ENCODE peak calls at places on chromosomes 4 and X, in five cellular contexts. O is hepatocyte; C is activated naive CD4-positive, alpha-beta T cell; L is epithelial cell of esophagus; R is stimulated activated CD4-positive, alpha-beta T cell treated with anti-CD3 and anti-CD28 coated beads, Interleukin-4, amount 100 ng/mL, for 48 hours. T is an unnamed sample.
A peak's percentile ranks its signal among the peaks of the same experiment; 100 is the strongest.

GRCh38 chr4:78645853-78646757 is 94.5 kb downstream of the ANXA3 start:
- DNase-seq in R (no peak), L (peak; percentile 97), C (no peak), O (peak; percentile 79), T (peak; percentile 98)

GRCh38 chrX:140492360-140492994 is 12.4 kb downstream of the SOX3 start:
- DNase-seq in O (no peak), R (no peak), C (no peak), L (no peak), T (no peak)

GRCh38 chr4:87060957-87061356 is 126.1 kb downstream of the AFF1 start:
- DNase-seq in R (no peak), O (no peak), L (peak; percentile 70), C (no peak), T (peak; percentile 94)

GRCh38 chrX:124895947-124896346 is 423.7 kb upstream of the TEX13C start:
- DNase-seq in C (no peak), L (no peak), O (no peak), R (no peak), T (no peak)

GRCh38 chr4:32136081-32136787 is 1416.1 kb downstream of the PCDH7 start:
- DNase-seq in O (no peak), C (no peak), R (no peak), L (peak; percentile 98), T (no peak)

GRCh38 chr4:122003335-122003734 is 51.5 kb upstream of the TRPC3 start:
- DNase-seq in R (peak; percentile 10), O (peak; percentile 59), C (no peak), L (peak; percentile 30), T (peak; percentile 27)

GRCh38 chr4:146654976-146655761 is 16.5 kb downstream of the POU4F2 start:
- DNase-seq in L (no peak), R (no peak), C (no peak), O (peak; percentile 56), T (no peak)

GRCh38 chrX:118637997-118638396 is 89.4 kb upstream of the IL13RA1 start:
- DNase-seq in O (no peak), L (peak; percentile 7), C (no peak), R (no peak), T (peak; percentile 16)

GRCh38 chrX:10173331-10173900 is 16.6 kb downstream of the CLCN4 start:
- DNase-seq in O (peak; percentile 82), C (no peak), L (peak; percentile 93), R (no peak), T (peak; percentile 87)

GRCh38 chr4:87108142-87108546 is 112.3 kb downstream of the KLHL8 start:
- DNase-seq in L (peak; percentile 82), C (no peak), O (peak; percentile 72), R (no peak), T (peak; percentile 88)

GRCh38 chr4:174523003-174523693 is 860 bp upstream of the HPGD start:
- DNase-seq in L (peak; percentile 8), O (no peak), C (no peak), R (no peak), T (peak; percentile 14)

GRCh38 chr4:106019771-106020170 is 124.5 kb downstream of the NPNT start:
- DNase-seq in R (no peak), C (no peak), L (no peak), O (no peak), T (peak; percentile 72)

GRCh38 chr4:122784261-122784660 is 42.4 kb upstream of the FGF2 start:
- DNase-seq in O (no peak), R (no peak), L (no peak), C (no peak), T (no peak)

GRCh38 chr4:175090116-175090515 is 172.0 kb downstream of the ADAM29 start:
- DNase-seq in L (no peak), O (no peak), C (no peak), R (no peak), T (no peak)

GRCh38 chr4:38128478-38129451 is 168.6 kb downstream of the PTTG2 start:
- DNase-seq in O (no peak), R (peak; percentile 50), L (peak; percentile 100), C (peak; percentile 4), T (peak; percentile 80)

GRCh38 chr4:70706516-70706915 is 15.2 kb upstream of the RUFY3 start:
- DNase-seq in O (no peak), R (no peak), L (no peak), C (no peak), T (peak; percentile 50)

GRCh38 chr4:109207060-109207459 is 95.4 kb downstream of the COL25A1 start:
- DNase-seq in C (no peak), O (peak; percentile 10), R (no peak), L (peak; percentile 13), T (no peak)